ENCODE peak calls at places on chromosomes 4 and X, in four cellular contexts. M is adrenal gland, L is suprapubic skin, S is body of pancreas. A is an unnamed sample.

GRCh38 chr4:185721190-185721948 is 90.6 kb downstream of the SORBS2 start:
- DNase-seq in L (peak), M (no peak), S (no peak), A (no peak)

GRCh38 chr4:184417802-184418511 is 56.4 kb downstream of the IRF2 start:
- DNase-seq in M (peak), S (no peak), L (no peak), A (peak)

GRCh38 chr4:100188829-100189228 is 1.4 kb downstream of the DDIT4L start:
- DNase-seq in L (no peak), M (no peak), S (peak), A (no peak)

GRCh38 chrX:118975831-118976598 is 1.6 kb downstream of the LONRF3 start:
- DNase-seq in S (peak), M (peak), L (peak), A (no peak)

GRCh38 chrX:2427737-2428136 is 73.0 kb downstream of the DHRSX start:
- DNase-seq in L (no peak), M (no peak), S (no peak), A (no peak)

GRCh38 chrX:68196939-68197791 is 236.1 kb downstream of the OPHN1 start:
- DNase-seq in M (peak), S (peak), L (no peak), A (peak)

GRCh38 chr4:16450724-16451123 is 224.5 kb upstream of the TAPT1 start:
- DNase-seq in L (no peak), S (no peak), M (no peak), A (no peak)

GRCh38 chr4:79526970-79527565 is 119.0 kb upstream of the GK2 start:
- DNase-seq in S (no peak), M (no peak), L (no peak), A (no peak)

GRCh38 chrX:116384406-116384805 is 52.0 kb upstream of the SLC6A14 start:
- DNase-seq in M (no peak), L (no peak), S (no peak), A (no peak)

GRCh38 chr4:121693450-121693849 is 3.3 kb downstream of the ANXA5 start:
- DNase-seq in M (no peak), S (no peak), L (no peak), A (no peak)

GRCh38 chr4:121697626-121698025 is 846 bp upstream of the ANXA5 start:
- DNase-seq in L (no peak), S (no peak), M (no peak), A (peak)

GRCh38 chr4:121698119-121698732 is 1.4 kb upstream of the ANXA5 start:
- DNase-seq in S (no peak), L (peak), M (no peak), A (no peak)

GRCh38 chr4:121696140-121696640 is 590 bp downstream of the ANXA5 start:
- DNase-seq in M (peak), L (peak), S (peak), A (peak)

DNA sequence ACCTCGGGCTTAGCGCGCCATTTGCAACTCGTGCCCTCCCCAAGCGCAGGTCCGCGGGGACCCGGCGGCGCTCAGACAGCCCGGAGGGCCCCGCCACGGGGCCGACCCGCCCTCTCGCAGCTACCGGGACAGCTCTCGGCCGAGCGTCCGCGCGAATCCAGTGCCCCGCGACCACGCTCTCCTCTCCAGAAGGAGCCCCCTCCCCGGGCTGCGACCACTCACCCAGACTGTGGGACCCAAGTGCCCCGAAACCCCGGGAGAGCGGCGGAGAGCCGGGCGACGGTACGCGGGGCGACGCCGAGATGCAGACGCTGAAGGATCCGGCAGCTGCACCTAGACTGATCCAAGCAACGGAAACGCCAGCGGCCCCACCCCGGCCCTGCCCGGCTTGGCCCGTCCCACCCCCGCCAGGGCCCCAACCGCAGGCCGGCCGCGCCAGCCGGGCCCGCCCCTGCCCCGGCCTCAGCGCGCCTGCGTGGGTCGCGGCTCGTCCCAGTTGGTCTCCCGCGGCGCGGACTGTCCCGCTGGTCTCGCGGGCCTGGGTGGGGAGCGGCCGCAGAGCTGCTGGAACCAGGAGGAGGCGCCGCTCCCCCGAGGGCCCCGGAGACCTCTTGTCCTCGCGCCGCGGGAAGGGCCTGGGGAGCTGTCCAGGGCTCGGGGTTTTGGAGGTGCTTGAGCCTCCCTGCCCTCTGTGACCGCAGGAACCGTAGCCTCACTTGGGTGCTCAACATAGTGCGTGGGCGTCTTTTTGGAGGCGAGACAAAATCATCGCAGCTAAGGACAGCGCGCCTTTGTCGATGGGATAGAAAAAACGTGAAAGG is at the start of gene ANXA5:
- DNase-seq in M (peak), S (peak), L (peak), A (peak)
- TF ChIP-seq POLR2A in M (peak), S (peak), L (peak), A (no peak)

DNA sequence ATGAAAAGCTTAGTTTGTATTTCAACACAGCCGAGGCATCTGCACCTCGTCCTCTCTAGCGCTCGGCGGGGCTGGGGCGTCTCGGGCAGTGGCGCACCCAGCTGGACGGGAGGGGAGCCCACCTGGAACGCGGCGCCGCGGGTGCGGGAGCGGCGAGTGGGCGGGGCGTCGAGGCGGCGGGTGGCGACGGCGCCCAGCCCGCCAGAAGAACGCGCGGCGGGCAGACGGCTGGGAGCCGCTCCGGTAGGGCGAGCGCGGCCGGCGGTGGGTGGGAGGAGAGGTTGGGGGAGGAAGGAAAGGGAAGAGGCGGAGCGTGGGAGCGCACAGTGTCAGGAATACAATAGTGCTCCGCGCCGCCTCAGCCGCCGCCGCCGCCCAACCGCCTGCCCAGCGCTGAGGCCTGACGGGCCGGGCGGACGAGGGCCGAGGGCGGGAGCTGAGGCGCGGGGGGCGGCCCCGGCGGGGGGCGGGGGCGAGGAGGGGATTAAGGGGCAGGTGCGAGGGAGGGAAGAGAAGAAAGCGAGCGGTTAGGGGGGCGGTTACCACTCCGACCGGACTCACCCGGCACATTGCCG is at the start of gene JADE3:
- DNase-seq in M (peak), S (peak), L (peak), A (peak)
- TF ChIP-seq POLR2A in M (peak), S (peak), L (no peak), A (no peak)

DNA sequence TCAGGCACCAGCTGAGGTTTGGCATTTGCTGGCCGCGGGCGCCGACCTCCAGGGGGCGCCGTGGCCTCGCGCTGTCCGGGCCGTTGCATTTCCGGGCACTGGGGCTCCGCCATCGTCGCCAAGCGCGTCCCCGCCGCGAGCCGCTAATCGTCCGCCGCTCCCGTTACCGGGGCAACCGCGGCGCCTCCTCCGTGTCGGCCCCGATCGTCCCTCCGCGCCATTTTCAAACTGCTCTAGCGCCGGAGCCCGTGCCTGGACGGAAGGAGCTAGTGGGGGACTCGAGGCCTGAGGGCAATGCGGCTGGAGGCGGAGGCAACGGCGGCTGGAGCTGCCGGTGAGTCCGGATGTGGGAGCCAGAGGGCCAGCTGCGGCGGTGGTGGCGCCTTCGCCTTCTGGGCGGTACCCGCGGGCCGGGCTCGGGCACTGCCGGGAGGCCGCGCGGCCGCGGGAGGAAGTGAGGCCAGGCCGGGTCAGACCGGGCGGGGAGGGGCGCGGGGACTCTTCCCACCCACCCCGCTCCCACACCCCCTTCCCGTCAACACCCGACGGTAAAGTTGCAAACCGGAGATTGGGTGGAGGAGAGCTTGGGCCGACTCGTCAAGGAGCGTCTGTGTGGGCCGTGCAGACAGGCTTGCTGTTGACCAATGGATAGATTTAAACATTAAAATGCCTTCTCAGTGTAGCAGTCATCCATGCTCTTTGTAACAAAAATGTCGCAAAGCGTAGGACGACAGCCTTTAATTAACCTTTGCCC is at the start of gene CEP135:
- DNase-seq in L (peak), S (peak), M (peak), A (peak)
- TF ChIP-seq POLR2A in L (no peak), S (peak), M (peak), A (peak)

GRCh38 chr4:4590496-4590895 is 48.6 kb upstream of the STX18 start:
- DNase-seq in L (no peak), S (no peak), M (no peak), A (no peak)

GRCh38 chr4:4594531-4594930 is 52.7 kb upstream of the STX18 start:
- DNase-seq in S (no peak), L (no peak), M (no peak), A (no peak)

GRCh38 chr4:4593596-4593995 is 51.7 kb upstream of the STX18 start:
- DNase-seq in M (no peak), L (no peak), S (no peak), A (no peak)

GRCh38 chr4:4592414-4592813 is 50.6 kb upstream of the STX18 start:
- DNase-seq in S (no peak), M (no peak), L (no peak), A (no peak)

DNA sequence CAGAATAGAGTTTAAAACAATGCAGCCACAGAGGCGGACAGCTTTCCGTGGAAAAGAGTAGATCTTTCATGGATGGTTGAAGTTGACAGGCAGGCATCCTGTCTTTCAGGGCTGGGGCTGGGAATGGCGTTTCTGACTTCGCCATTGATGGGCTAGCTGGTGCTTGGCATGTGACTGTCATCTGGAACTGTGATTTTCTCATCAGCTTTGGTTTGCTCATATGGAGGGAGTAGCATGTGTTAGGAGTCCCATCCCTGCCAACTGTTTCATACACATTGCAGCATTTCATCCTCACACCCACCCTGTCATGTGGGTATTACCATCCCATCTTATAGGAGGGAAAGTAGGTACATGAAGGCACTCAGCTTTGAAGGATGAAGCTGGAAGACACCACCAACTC is 49.2 kb upstream of the STX18 start:
- DNase-seq in M (no peak), L (no peak), S (no peak), A (no peak)
- TF ChIP-seq POLR2A in M (no peak), L (no peak), S (no peak), A (no peak)

DNA sequence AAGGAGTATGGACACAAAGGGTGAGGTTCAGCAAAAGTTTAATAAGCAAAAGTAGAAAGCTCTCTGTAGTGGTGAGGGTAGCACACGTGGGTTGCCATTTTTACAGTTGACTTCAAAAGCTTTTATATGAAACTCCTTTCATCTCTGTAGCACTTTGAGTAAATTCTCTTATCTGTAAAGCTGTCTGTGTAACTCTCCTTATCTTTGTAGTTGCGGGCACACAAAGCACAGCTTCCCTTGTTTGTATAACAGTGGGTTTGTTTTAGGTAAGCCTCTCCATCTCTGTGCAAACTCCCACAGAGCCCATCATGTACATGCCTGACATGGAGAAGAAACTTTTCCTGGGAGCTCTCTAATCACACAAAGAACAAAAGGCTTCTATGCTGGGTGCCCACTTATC is 325.9 kb upstream of the PABPC5 start:
- DNase-seq in L (no peak), S (no peak), M (no peak), A (no peak)
- TF ChIP-seq POLR2A in L (no peak), S (no peak), M (no peak), A (no peak)

DNA sequence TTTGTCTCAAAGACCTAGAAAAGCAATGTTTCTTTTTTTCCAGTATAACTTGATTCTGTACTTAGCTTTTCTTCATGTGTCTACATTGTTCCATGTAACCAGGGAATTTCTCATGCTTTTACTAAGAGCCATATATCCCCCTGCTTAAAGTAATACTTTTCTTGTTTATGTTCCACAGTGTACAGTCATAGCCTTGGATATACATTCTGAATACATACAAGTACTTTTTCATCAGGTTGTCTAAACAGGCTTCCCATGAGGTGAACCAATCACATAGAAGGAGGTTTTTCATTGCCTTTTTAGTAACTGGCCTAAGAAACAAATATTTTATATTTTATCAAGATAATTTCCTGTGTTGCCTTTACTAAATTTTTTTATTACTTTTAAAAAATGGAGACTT is 52.8 kb downstream of the SLC2A9 start:
- DNase-seq in M (no peak), S (no peak), L (no peak), A (no peak)
- TF ChIP-seq POLR2A in M (no peak), S (no peak), L (no peak), A (no peak)

GRCh38 chr4:82373816-82374740 is at the start of gene HNRNPD:
- DNase-seq in S (peak), L (peak), M (peak), A (peak)

GRCh38 chr4:82372502-82372873 is 1.3 kb downstream of the HNRNPD start:
- DNase-seq in S (peak), M (peak), L (no peak), A (peak)

GRCh38 chr4:82376109-82376508 is 2.3 kb upstream of the HNRNPD start:
- DNase-seq in S (no peak), L (no peak), M (no peak), A (no peak)

GRCh38 chr4:82371398-82371972 is 2.3 kb downstream of the HNRNPD start:
- DNase-seq in L (no peak), M (no peak), S (no peak), A (peak)

GRCh38 chr4:82372874-82373815 is 646 bp downstream of the HNRNPD start:
- DNase-seq in M (peak), L (peak), S (peak), A (peak)
- TF ChIP-seq POLR2A in M (no peak), L (no peak), S (no peak), A (peak)

DNA sequence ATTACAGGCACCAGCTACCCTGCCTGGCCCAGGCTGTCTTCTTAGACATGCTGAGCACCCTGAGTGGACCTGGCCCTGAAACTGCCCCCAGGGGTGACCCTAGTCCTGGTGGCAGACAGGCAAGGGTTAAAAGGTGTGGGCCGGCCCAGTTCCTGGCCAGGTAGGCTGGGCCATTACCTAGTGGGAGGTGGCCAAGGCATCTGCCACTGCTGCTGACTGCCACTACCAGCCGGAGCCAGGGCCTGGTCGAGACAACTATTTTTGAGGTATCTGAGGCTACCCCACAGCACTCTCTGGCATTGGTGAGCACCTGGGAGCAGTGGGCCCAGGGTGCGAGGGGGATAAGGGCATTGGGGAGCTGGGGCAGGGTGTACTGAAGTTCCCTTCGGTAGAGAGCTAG is at the start of gene CCDC120:
- DNase-seq in L (no peak), M (no peak), S (peak), A (no peak)
- TF ChIP-seq POLR2A in L (no peak), M (no peak), S (peak), A (no peak)